ENCODE peak calls at places on chromosomes 6 and 20, in five cellular contexts. O is WTC11, S is activated gamma-delta T cell treated with Interleukin-2 at 50 U/mL for 16 hours, Z is endodermal cell, Q is dorsolateral prefrontal cortex. V is an unnamed sample.

GRCh38 chr6:46103437-46103836 is 26.4 kb upstream of the ENPP4 start:
- DNase-seq in O (no peak), S (no peak), Z (no peak), Q (no peak), V (no peak)

GRCh38 chr20:8721098-8721497 is 347.8 kb upstream of the PLCB4 start:
- DNase-seq in O (peak), S (peak), Z (peak), Q (peak), V (peak)

GRCh38 chr6:912871-913663 is 220.1 kb upstream of the EXOC2 start:
- DNase-seq in O (peak), S (no peak), Z (peak), Q (no peak), V (no peak)

GRCh38 chr6:136586295-136586694 is 36.1 kb upstream of the MAP7 start:
- DNase-seq in O (no peak), S (no peak), Z (no peak), Q (no peak), V (no peak)

GRCh38 chr6:14452567-14453527 is 335.3 kb downstream of the CD83 start:
- DNase-seq in O (no peak), S (peak), Z (no peak), Q (no peak), V (peak)

GRCh38 chr20:59661141-59661540 is 56.8 kb downstream of the PHACTR3 start:
- DNase-seq in O (no peak), S (no peak), Z (no peak), Q (no peak), V (no peak)

GRCh38 chr20:22492497-22492896 is 91.9 kb downstream of the FOXA2 start:
- DNase-seq in O (no peak), S (no peak), Z (no peak), Q (no peak), V (no peak)

GRCh38 chr6:14584450-14584849 is 466.9 kb downstream of the CD83 start:
- DNase-seq in O (no peak), S (no peak), Z (no peak), Q (no peak), V (no peak)

GRCh38 chr6:154583546-154584188 is 73.2 kb upstream of the CNKSR3 start:
- DNase-seq in O (no peak), S (no peak), Z (no peak), Q (no peak), V (no peak)

GRCh38 chr6:3750324-3751018 is 1.0 kb downstream of the PXDC1 start:
- DNase-seq in O (peak), S (no peak), Z (peak), Q (peak), V (no peak)

GRCh38 chr20:52303281-52303950 is 111.8 kb upstream of the ZFP64 start:
- DNase-seq in O (no peak), S (no peak), Z (no peak), Q (no peak), V (no peak)

GRCh38 chr6:34352305-34352937 is 40.0 kb downstream of the NUDT3 start:
- DNase-seq in O (no peak), S (no peak), Z (no peak), Q (no peak), V (no peak)

GRCh38 chr20:60022849-60023248 is 64.6 kb downstream of the CDH26 start:
- DNase-seq in O (no peak), S (no peak), Z (no peak), Q (no peak), V (no peak)

GRCh38 chr6:83708970-83709747 is at the start of gene SNAP91:
- DNase-seq in O (peak), S (no peak), Z (peak), Q (peak), V (no peak)

GRCh38 chr20:61875996-61876395 is 189.7 kb downstream of the TAF4 start:
- DNase-seq in O (no peak), S (no peak), Z (no peak), Q (no peak), V (no peak)

GRCh38 chr20:5784735-5785134 is 34.5 kb downstream of the SHLD1 start:
- DNase-seq in O (no peak), S (no peak), Z (no peak), Q (no peak), V (no peak)

GRCh38 chr6:52994789-52995078 is 350 bp downstream of the GSTA4 start:
- DNase-seq in O (peak), S (peak), Z (no peak), Q (peak), V (no peak)

GRCh38 chr6:148776321-148776966 is 29.6 kb downstream of the UST start:
- DNase-seq in O (no peak), S (no peak), Z (no peak), Q (no peak), V (no peak)

GRCh38 chr6:142088858-142089216 is 43.9 kb upstream of the GJE1 start:
- DNase-seq in O (peak), S (no peak), Z (peak), Q (no peak), V (no peak)

GRCh38 chr6:68313911-68314310 is 321.2 kb upstream of the ADGRB3 start:
- DNase-seq in O (no peak), S (no peak), Z (peak), Q (no peak), V (no peak)

GRCh38 chr6:37477656-37478435 is 21.8 kb downstream of the CCDC167 start:
- DNase-seq in O (no peak), S (no peak), Z (peak), Q (no peak), V (no peak)

V was measured in GDM1.